ENCODE peak calls at places on chromosomes 4 and X, in four cellular contexts. H is LoVo, Z is ureter, Y is Calu3. C is an unnamed sample.
A peak's percentile ranks its signal among the peaks of the same experiment; 100 is the strongest.

GRCh38 chrX:106917830-106918500 is 2.2 kb upstream of the CLDN2 start:
- DNase-seq in Z (no peak), Y (peak; percentile 76), H (peak; percentile 89), C (no peak)

GRCh38 chr4:36133658-36134057 is 110.7 kb downstream of the ARAP2 start:
- DNase-seq in H (no peak), Z (no peak), Y (no peak), C (no peak)

GRCh38 chr4:78059524-78059889 is 2.4 kb downstream of the FRAS1 start:
- DNase-seq in H (peak; percentile 78), Z (peak; percentile 59), Y (peak; percentile 69), C (no peak)

GRCh38 chrX:127888767-127889166 is 163.4 kb downstream of the ACTRT1 start:
- DNase-seq in Z (no peak), H (no peak), Y (no peak), C (no peak)

GRCh38 chr4:105106416-105106815 is 40.3 kb upstream of the TET2 start:
- DNase-seq in Z (no peak), Y (no peak), H (no peak), C (no peak)

GRCh38 chr4:89681219-89681618 is 155.7 kb downstream of the SNCA start:
- DNase-seq in Z (no peak), H (peak; percentile 72), Y (no peak), C (peak; percentile 40)

GRCh38 chr4:24969486-24969885 is 56.6 kb upstream of the CCDC149 start:
- DNase-seq in Z (no peak), Y (no peak), H (no peak), C (no peak)

GRCh38 chrX:9746148-9746880 is 19.3 kb downstream of the GPR143 start:
- DNase-seq in H (no peak), Y (no peak), Z (no peak), C (no peak)

GRCh38 chrX:102765794-102766193 is 45.3 kb downstream of the GPRASP3 start:
- DNase-seq in Y (no peak), H (peak; percentile 1), Z (no peak), C (no peak)

GRCh38 chrX:148647666-148648065 is 147.2 kb downstream of the AFF2 start:
- DNase-seq in Y (no peak), H (no peak), Z (no peak), C (no peak)

GRCh38 chr4:76271248-76271647 is 19.7 kb downstream of the FAM47E start:
- DNase-seq in Y (no peak), H (no peak), Z (no peak), C (no peak)

GRCh38 chr4:101850698-101851097 is 60.2 kb downstream of the BANK1 start:
- DNase-seq in Z (no peak), H (no peak), Y (no peak), C (no peak)

GRCh38 chrX:16786791-16787735 is 797 bp downstream of the TXLNG start:
- DNase-seq in Z (no peak), H (no peak), Y (peak; percentile 21), C (no peak)

C was measured in mesothelial cell of epicardium.